ENCODE peak calls at places on chromosome 9, in four cellular contexts. J is fibroblast of mammary gland, E is psoas muscle, O is HFF-Myc. A is an unnamed sample.
A peak's percentile ranks its signal among the peaks of the same experiment; 100 is the strongest.

GRCh38 chr9:125462766-125463384 is 201.2 kb downstream of the GAPVD1 start:
- DNase-seq in E (no peak), J (no peak), O (no peak), A (no peak)

GRCh38 chr9:37678789-37679273 is 28.1 kb downstream of the FRMPD1 start:
- DNase-seq in J (peak; percentile 12), O (no peak), E (no peak), A (no peak)

GRCh38 chr9:90340421-90340820 is 302.2 kb downstream of the DIRAS2 start:
- DNase-seq in E (no peak), J (peak; percentile 63), O (peak; percentile 10), A (peak; percentile 10)

GRCh38 chr9:125393426-125393825 is 131.8 kb downstream of the GAPVD1 start:
- DNase-seq in O (no peak), J (peak; percentile 46), E (no peak), A (no peak)

GRCh38 chr9:32264171-32264862 is 120.1 kb upstream of the ACO1 start:
- DNase-seq in O (no peak), E (no peak), J (peak; percentile 30), A (no peak)

GRCh38 chr9:134957945-134958227 is 40.2 kb upstream of the FCN1 start:
- DNase-seq in E (no peak), J (no peak), O (no peak), A (no peak)

GRCh38 chr9:82124090-82124489 is 135.5 kb downstream of the SPATA31D1 start:
- DNase-seq in E (no peak), O (peak; percentile 27), J (peak; percentile 87), A (peak; percentile 50)

GRCh38 chr9:93929231-93929630 is 25.9 kb downstream of the BARX1 start:
- DNase-seq in E (no peak), J (no peak), O (no peak), A (no peak)

GRCh38 chr9:38651400-38652042 is 31.1 kb upstream of the ANKRD18A start:
- DNase-seq in O (no peak), E (no peak), J (no peak), A (no peak)

GRCh38 chr9:72396247-72397091 is 31.5 kb upstream of the ZFAND5 start:
- DNase-seq in O (peak; percentile 42), J (peak; percentile 82), E (no peak), A (peak; percentile 74)

GRCh38 chr9:136774416-136775045 is 10.2 kb upstream of the LCN15 start:
- DNase-seq in J (no peak), E (no peak), O (no peak), A (no peak)

GRCh38 chr9:113056191-113057106 is at the start of gene ZFP37:
- DNase-seq in E (peak; percentile 93), J (peak; percentile 94), O (peak; percentile 92), A (peak; percentile 91)

GRCh38 chr9:81646337-81646736 is 43.0 kb downstream of the TLE1 start:
- DNase-seq in O (no peak), J (no peak), E (no peak), A (no peak)

GRCh38 chr9:4689687-4690104 is 10.3 kb downstream of the CDC37L1 start:
- DNase-seq in E (no peak), J (peak; percentile 27), O (no peak), A (no peak)

GRCh38 chr9:129544766-129545165 is 76.1 kb downstream of the C9orf50 start:
- DNase-seq in J (peak; percentile 69), O (no peak), E (no peak), A (no peak)

GRCh38 chr9:7121055-7121454 is 363.3 kb downstream of the KDM4C start:
- DNase-seq in E (no peak), J (peak; percentile 8), O (no peak), A (no peak)

GRCh38 chr9:72871685-72872084 is 81.2 kb downstream of the ALDH1A1 start:
- DNase-seq in E (no peak), J (peak; percentile 49), O (no peak), A (no peak)

GRCh38 chr9:98781588-98782383 is 14.6 kb downstream of the ANKS6 start:
- DNase-seq in E (no peak), O (no peak), J (no peak), A (no peak)

GRCh38 chr9:27711241-27711640 is 138.0 kb upstream of the C9orf72 start:
- DNase-seq in E (no peak), O (no peak), J (no peak), A (no peak)

GRCh38 chr9:38373679-38374078 is 18.8 kb upstream of the ALDH1B1 start:
- DNase-seq in O (no peak), J (no peak), E (no peak), A (no peak)

GRCh38 chr9:109017061-109017460 is 3.8 kb upstream of the CTNNAL1 start:
- DNase-seq in O (no peak), J (no peak), E (no peak), A (no peak)

GRCh38 chr9:95874989-95875304 is 544 bp upstream of the ERCC6L2 start:
- DNase-seq in J (peak; percentile 54), O (no peak), E (peak; percentile 66), A (no peak)

GRCh38 chr9:108257387-108257786 is 598.4 kb downstream of the ACTL7B start:
- DNase-seq in O (no peak), J (no peak), E (no peak), A (no peak)

GRCh38 chr9:13915591-13916301 is 398.2 kb downstream of the NFIB start:
- DNase-seq in E (no peak), J (peak; percentile 34), O (no peak), A (no peak)

GRCh38 chr9:12813960-12814876 is 39.4 kb downstream of the LURAP1L start:
- DNase-seq in J (peak; percentile 100), O (peak; percentile 79), E (peak; percentile 42), A (peak; percentile 98)

GRCh38 chr9:108151161-108151586 is 661.6 kb upstream of the KLF4 start:
- DNase-seq in J (peak; percentile 89), O (peak; percentile 64), E (no peak), A (peak; percentile 11)

GRCh38 chr9:128073260-128073886 is 5.3 kb downstream of the SLC25A25 start:
- DNase-seq in J (peak; percentile 59), E (no peak), O (no peak), A (no peak)
- H3K4me3 ChIP-seq in J (no peak overlapping the region), E (no peak overlapping the region), O (no peak overlapping the region), A (no peak overlapping the region)

DNA sequence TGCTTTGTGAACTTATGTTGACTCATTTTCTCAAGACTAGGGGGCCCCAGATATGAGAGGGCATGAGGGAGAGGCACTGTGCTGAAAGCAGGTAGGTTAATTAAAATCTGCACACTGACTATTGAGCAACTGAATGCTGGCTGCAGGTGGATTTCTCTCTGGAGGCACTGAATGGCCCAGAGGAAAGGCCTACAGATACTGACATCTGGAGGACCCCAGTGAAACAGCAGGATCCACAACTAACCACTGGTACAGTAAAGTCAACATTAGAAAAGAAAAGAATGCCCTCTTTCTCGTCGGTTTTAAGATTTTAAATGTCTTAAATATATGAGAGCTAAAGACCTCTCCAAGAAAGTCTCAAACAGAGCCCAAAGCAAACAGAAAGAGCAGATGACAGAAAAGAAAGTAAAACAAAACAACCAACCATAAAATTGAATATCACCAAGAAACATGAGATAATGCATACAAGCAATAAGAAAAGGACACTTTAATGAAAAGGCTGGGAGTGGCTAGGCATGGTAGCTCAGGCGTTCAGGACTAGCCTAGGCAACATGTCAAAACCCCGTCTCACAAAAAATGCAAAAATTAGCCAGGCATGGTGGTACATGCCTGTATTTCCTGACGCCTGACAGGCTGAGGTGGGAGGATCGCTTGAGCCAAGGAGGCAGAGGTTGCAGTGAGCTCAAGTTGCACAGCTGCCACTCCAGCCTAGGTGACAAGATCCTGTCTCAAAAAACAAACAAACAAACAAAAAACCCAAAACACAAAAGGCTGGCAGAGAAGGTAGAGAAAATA is 43.3 kb downstream of the PUM3 start:
- DNase-seq in E (no peak), J (peak; percentile 17), O (no peak), A (no peak)
- TF ChIP-seq CTCF in E (peak; percentile 16), J (peak; percentile 29), O (peak; percentile 12), A (peak; percentile 52)

GRCh38 chr9:131503626-131504465 is 1.1 kb downstream of the POMT1 start:
- DNase-seq in J (peak; percentile 40), O (no peak), E (no peak), A (no peak)
- H3K4me3 ChIP-seq in J (peak overlapping the region; percentile 68), O (peak overlapping the region; percentile 76), E (peak overlapping the region; percentile 99), A (peak overlapping the region; percentile 85)

DNA sequence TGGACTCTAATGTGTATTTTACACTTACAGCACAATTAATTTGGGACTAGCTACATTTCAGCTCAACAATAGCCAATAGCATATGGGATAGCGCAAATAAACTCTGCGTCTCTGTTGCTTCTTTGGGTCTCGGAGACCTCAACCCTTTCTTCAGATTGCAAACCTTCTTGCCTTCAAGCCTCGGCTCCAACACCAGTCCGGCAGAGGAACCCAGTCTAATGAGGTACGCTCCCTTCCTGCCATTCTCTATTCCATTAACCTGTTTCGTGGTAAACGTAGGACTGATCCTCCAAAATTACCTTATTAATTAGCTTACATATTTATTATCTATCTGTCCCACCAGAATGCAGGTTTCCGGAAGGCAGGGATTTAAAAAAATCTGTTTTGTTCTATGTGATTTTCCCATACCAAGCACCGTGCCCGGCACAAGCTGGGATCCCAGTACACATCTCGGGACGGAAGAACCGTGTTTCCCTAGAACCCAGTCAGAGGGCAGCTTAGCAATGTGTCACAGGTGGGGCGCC is 525 bp upstream of the DAPK1 start:
- DNase-seq in J (no peak), O (no peak), E (no peak), A (no peak)
- TF ChIP-seq CTCF in J (no peak), O (no peak), E (no peak), A (no peak)

DNA sequence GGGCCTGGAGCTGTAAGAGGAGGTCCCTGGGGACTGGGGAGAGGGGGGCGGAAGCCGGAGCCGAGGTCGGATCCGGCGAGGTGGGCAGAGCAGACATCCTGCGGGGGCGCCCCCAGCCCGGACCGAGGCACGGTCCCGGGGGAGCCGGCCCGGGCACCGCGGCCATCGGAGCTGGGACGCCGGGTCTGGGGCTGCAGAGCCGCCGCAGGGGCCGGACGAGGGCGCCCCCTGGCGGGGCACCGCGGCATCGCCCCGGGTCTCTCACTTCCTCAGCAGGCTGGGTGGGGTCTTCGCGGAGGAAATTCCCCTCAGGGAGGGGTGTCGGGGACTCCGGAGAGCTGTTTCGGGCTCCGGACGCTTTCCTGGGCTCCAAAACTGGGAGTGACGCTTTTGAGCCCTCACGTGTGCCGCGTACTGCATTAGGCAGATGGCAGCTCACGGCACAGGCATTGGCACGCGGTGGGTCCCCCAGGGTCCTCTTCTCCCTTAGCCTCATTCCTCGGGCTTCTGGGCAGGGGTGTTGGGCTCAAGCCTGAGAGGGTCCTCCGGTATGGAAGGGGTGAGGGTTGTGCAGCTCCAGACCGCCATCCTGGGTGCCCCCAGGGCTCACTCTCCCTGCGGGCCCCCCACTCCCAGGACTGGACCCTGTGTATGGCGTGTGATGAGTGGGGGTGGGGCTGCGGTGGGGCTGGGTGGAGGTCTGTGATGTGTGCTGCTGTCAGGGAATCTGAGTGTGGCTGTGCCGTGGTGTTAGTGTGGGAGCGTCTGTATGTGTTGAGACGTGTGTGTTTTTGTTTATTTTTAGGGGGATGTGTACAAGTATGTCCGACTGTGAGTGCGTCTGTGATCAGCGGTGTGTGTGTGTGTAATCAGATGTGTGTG is 29.6 kb downstream of the LHX2 start:
- DNase-seq in O (no peak), J (no peak), E (peak; percentile 51), A (no peak)
- H3K4me3 ChIP-seq in O (peak overlapping the region; percentile 43), J (peak overlapping the region; percentile 44), E (peak overlapping the region; percentile 56), A (peak overlapping the region; percentile 36)

GRCh38 chr9:21504894-21505293 is 22.8 kb upstream of the IFNE start:
- DNase-seq in J (no peak), O (no peak), E (no peak), A (no peak)

GRCh38 chr9:21513431-21513830 is 31.3 kb upstream of the IFNE start:
- DNase-seq in E (no peak), O (no peak), J (no peak), A (no peak)

GRCh38 chr9:21506910-21507795 is 25.0 kb upstream of the IFNE start:
- DNase-seq in E (no peak), J (peak; percentile 95), O (peak; percentile 61), A (peak; percentile 74)

GRCh38 chr9:21505425-21506179 is 23.5 kb upstream of the IFNE start:
- DNase-seq in E (no peak), J (peak; percentile 68), O (no peak), A (no peak)

GRCh38 chr9:21510806-21511205 is 28.7 kb upstream of the IFNE start:
- DNase-seq in E (no peak), O (no peak), J (no peak), A (no peak)
- TF ChIP-seq CTCF in E (no peak), O (no peak), J (no peak), A (no peak)

A was measured in AG04450.